ENCODE peak calls at places on chromosomes 1 and 21, in nine cellular contexts. O is amygdala, P is A172, D is D341Med, E is BE2C, C is NCI-H446, K is M059J, I is left ventricle myocardium superior, U is H4. A is an unnamed sample.

GRCh38 chr1:233445737-233446136 is 118.2 kb downstream of the MAP3K21 start:
- DNase-seq in O (no peak), P (no peak), D (no peak), E (no peak), C (no peak), K (no peak), I (no peak), U (no peak), A (no peak)

GRCh38 chr1:16612332-16613172 is 812 bp downstream of the NBPF1 start:
- DNase-seq in O (peak; percentile 45), P (peak; percentile 65), D (peak; percentile 55), E (no peak), C (peak; percentile 64), K (peak; percentile 93), I (peak; percentile 63), U (peak; percentile 58), A (peak; percentile 56)

GRCh38 chr1:175742790-175743459 is 470 bp downstream of the TNR start:
- DNase-seq in O (no peak), P (peak; percentile 11), D (no peak), E (no peak), C (no peak), K (peak; percentile 31), I (no peak), U (no peak), A (no peak)

GRCh38 chr1:1162597-1163537 is 10.8 kb upstream of the TTLL10 start:
- DNase-seq in O (no peak), P (no peak), D (no peak), E (no peak), C (no peak), K (no peak), I (no peak), U (no peak), A (no peak)

GRCh38 chr1:16967095-16967567 is 13.3 kb downstream of the MFAP2 start:
- DNase-seq in O (peak; percentile 9), P (peak; percentile 25), D (no peak), E (peak; percentile 53), C (peak; percentile 46), K (peak; percentile 88), I (peak; percentile 82), U (peak; percentile 82), A (no peak)

GRCh38 chr1:159924025-159924790 is 1.1 kb downstream of the TAGLN2 start:
- DNase-seq in O (no peak), P (peak; percentile 94), D (peak; percentile 72), E (peak; percentile 69), C (no peak), K (peak; percentile 90), I (peak; percentile 92), U (peak; percentile 82), A (no peak)

GRCh38 chr1:234862944-234863515 is 253.1 kb upstream of the IRF2BP2 start:
- DNase-seq in O (peak; percentile 61), P (peak; percentile 61), D (peak; percentile 33), E (no peak), C (no peak), K (peak; percentile 94), I (peak; percentile 83), U (no peak), A (peak; percentile 27)

GRCh38 chr1:54571803-54572202 is 23.8 kb downstream of the ACOT11 start:
- DNase-seq in O (no peak), P (no peak), D (no peak), E (no peak), C (no peak), K (no peak), I (no peak), U (no peak), A (no peak)

GRCh38 chr1:79603862-79604261 is 597.3 kb upstream of the ADGRL4 start:
- DNase-seq in O (no peak), P (peak; percentile 1), D (no peak), E (no peak), C (no peak), K (no peak), I (no peak), U (peak; percentile 2), A (no peak)

GRCh38 chr1:34690269-34690668 is 64.6 kb upstream of the GJB5 start:
- DNase-seq in O (no peak), P (no peak), D (no peak), E (no peak), C (no peak), K (no peak), I (no peak), U (no peak), A (no peak)

GRCh38 chr1:92217721-92218120 is at the start of gene C1orf146:
- DNase-seq in O (no peak), P (no peak), D (no peak), E (no peak), C (no peak), K (no peak), I (no peak), U (no peak), A (no peak)

GRCh38 chr1:156931974-156932710 is 11.7 kb downstream of the LRRC71 start:
- DNase-seq in O (no peak), P (no peak), D (no peak), E (no peak), C (no peak), K (no peak), I (no peak), U (no peak), A (no peak)

GRCh38 chr21:29669416-29669815 is 270.4 kb downstream of the GRIK1 start:
- DNase-seq in O (no peak), P (no peak), D (no peak), E (no peak), C (no peak), K (no peak), I (no peak), U (no peak), A (no peak)

GRCh38 chr1:3013371-3014038 is 7.8 kb upstream of the ACTRT2 start:
- DNase-seq in O (no peak), P (no peak), D (no peak), E (no peak), C (no peak), K (no peak), I (no peak), U (no peak), A (no peak)

GRCh38 chr1:145690587-145691558 is 16.3 kb downstream of the PDZK1 start:
- DNase-seq in O (no peak), P (peak; percentile 75), D (no peak), E (no peak), C (no peak), K (peak; percentile 91), I (no peak), U (peak; percentile 68), A (peak; percentile 82)

GRCh38 chr1:11795238-11795890 is 10.4 kb downstream of the MTHFR start:
- DNase-seq in O (no peak), P (no peak), D (no peak), E (no peak), C (no peak), K (no peak), I (no peak), U (no peak), A (no peak)

GRCh38 chr1:227321035-227321434 is 2.7 kb upstream of the CDC42BPA start:
- DNase-seq in O (no peak), P (no peak), D (no peak), E (no peak), C (no peak), K (no peak), I (no peak), U (no peak), A (no peak)

GRCh38 chr1:30906631-30907389 is 1.7 kb downstream of the SDC3 start:
- DNase-seq in O (no peak), P (no peak), D (no peak), E (no peak), C (no peak), K (no peak), I (no peak), U (no peak), A (no peak)

GRCh38 chr1:147717051-147717705 is 43.2 kb downstream of the GJA5 start:
- DNase-seq in O (no peak), P (no peak), D (no peak), E (no peak), C (no peak), K (peak; percentile 58), I (no peak), U (peak; percentile 32), A (no peak)

GRCh38 chr1:202682477-202682876 is 27.8 kb downstream of the SYT2 start:
- DNase-seq in O (no peak), P (no peak), D (no peak), E (no peak), C (no peak), K (no peak), I (no peak), U (no peak), A (no peak)

A was measured in DMS 273 treated with DMSO at 0.1 percent for 48 hours.